ENCODE peak calls at places on chromosomes 6 and 20, in nine cellular contexts. U, J, B, D, X, H, I, L and N are unnamed samples.

GRCh38 chr6:118187568-118188164 is 280.6 kb downstream of the SLC35F1 start:
- DNase-seq in X (no peak), D (no peak), U (no peak), L (no peak), B (no peak), I (no peak), H (no peak), J (no peak), N (peak)

GRCh38 chr6:27260836-27261375 is 13.4 kb downstream of the PRSS16 start:
- DNase-seq in J (no peak), I (no peak), U (no peak), D (no peak), H (no peak), L (no peak), B (no peak), X (no peak), N (no peak)

GRCh38 chr20:15446373-15446772 is 1109.0 kb upstream of the FLRT3 start:
- DNase-seq in I (no peak), X (no peak), B (no peak), H (no peak), J (no peak), U (no peak), D (no peak), L (peak), N (no peak)

GRCh38 chr20:25006431-25007167 is 14.0 kb upstream of the APMAP start:
- DNase-seq in D (no peak), L (no peak), J (peak), B (peak), U (no peak), X (no peak), H (no peak), I (no peak), N (no peak)

GRCh38 chr6:125363010-125363359 is 61.2 kb upstream of the HDDC2 start:
- DNase-seq in X (no peak), J (no peak), I (no peak), D (no peak), U (peak), L (no peak), B (no peak), H (no peak), N (no peak)

GRCh38 chr20:35468671-35469334 is 13.4 kb downstream of the CEP250 start:
- DNase-seq in D (no peak), X (no peak), H (no peak), U (no peak), B (no peak), L (no peak), I (no peak), J (no peak), N (no peak)

GRCh38 chr6:78523622-78524021 is 343.7 kb upstream of the IRAK1BP1 start:
- DNase-seq in L (no peak), H (no peak), X (no peak), B (no peak), I (no peak), D (no peak), J (no peak), U (no peak), N (no peak)

GRCh38 chr6:52509281-52510212 is 67.3 kb downstream of the TRAM2 start:
- DNase-seq in X (no peak), I (no peak), B (no peak), U (no peak), D (no peak), J (no peak), L (no peak), H (no peak), N (no peak)

GRCh38 chr20:49275634-49276033 is 2.2 kb downstream of the ZNFX1 start:
- DNase-seq in X (no peak), L (no peak), I (no peak), B (no peak), U (peak), H (no peak), J (no peak), D (no peak), N (no peak)

GRCh38 chr20:49999329-49999728 is 16.5 kb downstream of the SNAI1 start:
- DNase-seq in U (no peak), X (no peak), L (no peak), J (no peak), H (no peak), I (no peak), D (no peak), B (no peak), N (peak)

GRCh38 chr6:170403451-170403850 is 96.9 kb downstream of the FAM120B start:
- DNase-seq in J (no peak), H (no peak), X (no peak), U (no peak), B (no peak), D (no peak), I (no peak), L (peak), N (no peak)

GRCh38 chr6:167532410-167533294 is 207.8 kb downstream of the TTLL2 start:
- DNase-seq in U (no peak), X (no peak), H (no peak), B (no peak), I (no peak), L (no peak), D (no peak), J (no peak), N (no peak)

GRCh38 chr6:138406443-138406842 is 2.4 kb downstream of the HEBP2 start:
- DNase-seq in L (no peak), B (no peak), H (no peak), I (no peak), D (no peak), U (no peak), J (no peak), X (no peak), N (no peak)

GRCh38 chr6:115770851-115771250 is 289.8 kb downstream of the FRK start:
- DNase-seq in H (no peak), U (no peak), X (no peak), J (no peak), I (no peak), L (no peak), D (no peak), B (no peak), N (no peak)

GRCh38 chr6:116685437-116685993 is 4.5 kb downstream of the KPNA5 start:
- DNase-seq in L (no peak), I (no peak), D (no peak), X (no peak), H (no peak), U (no peak), J (no peak), B (no peak), N (no peak)

GRCh38 chr6:52371656-52372151 is 9.8 kb downstream of the PAQR8 start:
- DNase-seq in X (no peak), I (no peak), U (no peak), L (no peak), H (no peak), D (no peak), B (no peak), J (no peak), N (no peak)

GRCh38 chr6:143696327-143697000 is 18.7 kb downstream of the PHACTR2 start:
- DNase-seq in L (no peak), X (no peak), I (no peak), U (no peak), B (no peak), D (no peak), H (no peak), J (no peak), N (no peak)

GRCh38 chr20:58019027-58019849 is 209.2 kb downstream of the ANKRD60 start:
- DNase-seq in B (no peak), L (no peak), U (no peak), I (no peak), J (no peak), X (no peak), H (no peak), D (no peak), N (no peak)

GRCh38 chr6:109187399-109188114 is 92.2 kb downstream of the CEP57L1 start:
- DNase-seq in D (peak), B (peak), U (peak), J (no peak), H (peak), L (peak), I (no peak), X (peak), N (peak)

GRCh38 chr6:136014454-136015421 is 163.2 kb downstream of the PDE7B start:
- DNase-seq in L (no peak), I (no peak), U (no peak), B (no peak), H (peak), D (no peak), J (no peak), X (no peak), N (no peak)

GRCh38 chr6:146423450-146423849 is 120.2 kb upstream of the RAB32 start:
- DNase-seq in L (no peak), U (no peak), J (no peak), D (no peak), B (no peak), H (no peak), I (no peak), X (no peak), N (no peak)

GRCh38 chr20:50931306-50932015 is at the start of gene ADNP:
- DNase-seq in L (peak), H (peak), I (peak), D (peak), X (peak), J (peak), U (peak), B (peak), N (peak)

GRCh38 chr20:58271596-58272460 is 37.7 kb upstream of the RAB22A start:
- DNase-seq in D (no peak), J (no peak), I (no peak), U (no peak), L (no peak), B (no peak), X (no peak), H (no peak), N (peak)

GRCh38 chr20:52869698-52870288 is 102.4 kb upstream of the TSHZ2 start:
- DNase-seq in L (no peak), H (no peak), D (no peak), B (no peak), U (no peak), J (no peak), X (no peak), I (no peak), N (no peak)

GRCh38 chr6:67706388-67706787 is 928.7 kb upstream of the ADGRB3 start:
- DNase-seq in H (no peak), I (no peak), J (no peak), X (no peak), U (no peak), B (no peak), L (no peak), D (no peak), N (no peak)

GRCh38 chr20:5996765-5997164 is 46.3 kb downstream of the MCM8 start:
- DNase-seq in X (no peak), I (no peak), B (no peak), L (no peak), D (no peak), H (no peak), J (no peak), U (no peak), N (peak)

GRCh38 chr6:18242062-18242851 is 22.1 kb downstream of the DEK start:
- DNase-seq in U (peak), H (no peak), D (no peak), J (no peak), L (no peak), X (no peak), I (peak), B (no peak), N (no peak)

GRCh38 chr6:3324262-3324942 is 65.7 kb downstream of the PSMG4 start:
- DNase-seq in B (no peak), I (no peak), L (no peak), D (no peak), U (peak), J (no peak), H (no peak), X (no peak), N (peak)

GRCh38 chr6:109373333-109373732 is 8.9 kb downstream of the CD164 start:
- DNase-seq in X (no peak), U (no peak), J (no peak), B (no peak), L (no peak), I (no peak), H (no peak), D (no peak), N (peak)

GRCh38 chr6:1670711-1671462 is 61.2 kb downstream of the FOXC1 start:
- DNase-seq in D (no peak), B (no peak), H (peak), X (no peak), I (no peak), J (no peak), L (no peak), U (no peak), N (no peak)

GRCh38 chr20:19885981-19886665 is 128.1 kb downstream of the RIN2 start:
- DNase-seq in D (no peak), I (no peak), H (no peak), X (no peak), J (peak), L (no peak), U (peak), B (peak), N (no peak)

GRCh38 chr6:36426622-36427021 is 16.0 kb downstream of the PXT1 start:
- DNase-seq in I (no peak), B (no peak), U (no peak), J (no peak), L (no peak), X (no peak), H (no peak), D (no peak), N (no peak)

GRCh38 chr6:77089776-77090175 is 373.5 kb downstream of the HTR1B start:
- DNase-seq in L (no peak), H (no peak), U (no peak), B (no peak), I (no peak), X (no peak), D (no peak), J (no peak), N (no peak)

GRCh38 chr6:110513001-110513400 is 36.6 kb upstream of the SLC22A16 start:
- DNase-seq in L (no peak), U (no peak), J (no peak), X (no peak), I (no peak), B (no peak), H (no peak), D (peak), N (no peak)

GRCh38 chr6:54194067-54194466 is 82.8 kb downstream of the MLIP start:
- DNase-seq in X (no peak), J (no peak), L (no peak), I (no peak), B (no peak), D (no peak), U (no peak), H (no peak), N (no peak)

GRCh38 chr6:117227245-117227962 is 38.0 kb upstream of the VGLL2 start:
- DNase-seq in D (no peak), L (no peak), B (no peak), U (no peak), J (no peak), H (no peak), X (no peak), I (no peak), N (no peak)